ENCODE peak calls at places on chromosome 3, in five cellular contexts. N, Y, V, K and E are unnamed samples.

GRCh38 chr3:52216585-52217408 is 8.6 kb downstream of the TLR9 start:
- DNase-seq in N (peak; percentile 14), Y (peak; percentile 84), V (no peak), K (peak; percentile 36), E (peak; percentile 52)

GRCh38 chr3:12375572-12375971 is 86.7 kb downstream of the PPARG start:
- DNase-seq in N (no peak), Y (no peak), V (no peak), K (no peak), E (no peak)

GRCh38 chr3:64414043-64414442 is 188.8 kb upstream of the PRICKLE2 start:
- DNase-seq in N (no peak), Y (no peak), V (no peak), K (no peak), E (no peak)

GRCh38 chr3:171711461-171711860 is 98.8 kb downstream of the PLD1 start:
- DNase-seq in N (no peak), Y (no peak), V (no peak), K (no peak), E (no peak)

GRCh38 chr3:159726231-159726964 is 262.2 kb upstream of the IL12A start:
- DNase-seq in N (no peak), Y (no peak), V (no peak), K (no peak), E (no peak)

GRCh38 chr3:189502676-189503257 is 128.4 kb upstream of the TP63 start:
- DNase-seq in N (no peak), Y (no peak), V (no peak), K (no peak), E (no peak)

GRCh38 chr3:99969133-99969532 is 145.2 kb downstream of the FILIP1L start:
- DNase-seq in N (no peak), Y (no peak), V (no peak), K (no peak), E (no peak)

GRCh38 chr3:128415773-128416577 is 50.7 kb downstream of the DNAJB8 start:
- DNase-seq in N (no peak), Y (no peak), V (no peak), K (no peak), E (no peak)

GRCh38 chr3:129104051-129104450 is 17.6 kb downstream of the RAB43 start:
- DNase-seq in N (no peak), Y (no peak), V (no peak), K (no peak), E (no peak)

GRCh38 chr3:48410205-48411040 is 19.5 kb downstream of the PLXNB1 start:
- DNase-seq in N (no peak), Y (peak; percentile 14), V (no peak), K (no peak), E (peak; percentile 12)

GRCh38 chr3:153967260-153967659 is 153.9 kb upstream of the ARHGEF26 start:
- DNase-seq in N (no peak), Y (no peak), V (no peak), K (no peak), E (no peak)

GRCh38 chr3:15159501-15160136 is 46.4 kb upstream of the CAPN7 start:
- DNase-seq in N (no peak), Y (no peak), V (no peak), K (no peak), E (no peak)

GRCh38 chr3:48493203-48493501 is 10.8 kb downstream of the SHISA5 start:
- DNase-seq in N (no peak), Y (no peak), V (no peak), K (no peak), E (no peak)

GRCh38 chr3:197155039-197155438 is 125.4 kb upstream of the MELTF start:
- DNase-seq in N (no peak), Y (no peak), V (no peak), K (no peak), E (no peak)

GRCh38 chr3:114902691-114903101 is 244.4 kb downstream of the ZBTB20 start:
- DNase-seq in N (no peak), Y (no peak), V (no peak), K (no peak), E (no peak)

GRCh38 chr3:189685854-189686253 is 54.7 kb downstream of the TP63 start:
- DNase-seq in N (no peak), Y (no peak), V (no peak), K (no peak), E (no peak)

GRCh38 chr3:48140284-48140683 is 47.9 kb downstream of the CDC25A start:
- DNase-seq in N (no peak), Y (no peak), V (no peak), K (no peak), E (no peak)

GRCh38 chr3:169945313-169945712 is 21.3 kb upstream of the SEC62 start:
- DNase-seq in N (no peak), Y (no peak), V (no peak), K (peak; percentile 21), E (peak; percentile 33)

GRCh38 chr3:24110051-24110450 is 165.0 kb downstream of the NR1D2 start:
- DNase-seq in N (no peak), Y (no peak), V (no peak), K (no peak), E (no peak)

GRCh38 chr3:21645121-21645897 is 105.7 kb downstream of the ZNF385D start:
- DNase-seq in N (no peak), Y (peak; percentile 79), V (no peak), K (no peak), E (peak; percentile 57)

GRCh38 chr3:188262913-188263683 is 109.1 kb downstream of the LPP start:
- DNase-seq in N (no peak), Y (peak; percentile 60), V (no peak), K (no peak), E (peak; percentile 60)

GRCh38 chr3:152026033-152026556 is 152.7 kb downstream of the SUCNR1 start:
- DNase-seq in N (peak; percentile 24), Y (no peak), V (no peak), K (no peak), E (no peak)

GRCh38 chr3:163071684-163072083 is 1575.1 kb downstream of the OTOL1 start:
- DNase-seq in N (no peak), Y (no peak), V (no peak), K (no peak), E (no peak)

GRCh38 chr3:27089063-27089462 is 280.1 kb downstream of the NEK10 start:
- DNase-seq in N (no peak), Y (no peak), V (no peak), K (no peak), E (peak; percentile 28)

GRCh38 chr3:183061431-183062172 is 37.7 kb downstream of the MCCC1 start:
- DNase-seq in N (no peak), Y (no peak), V (no peak), K (no peak), E (no peak)

GRCh38 chr3:24367216-24367615 is 127.4 kb downstream of the THRB start:
- DNase-seq in N (no peak), Y (no peak), V (no peak), K (no peak), E (no peak)

GRCh38 chr3:152071924-152072323 is 196.8 kb upstream of the MBNL1 start:
- DNase-seq in N (no peak), Y (no peak), V (no peak), K (no peak), E (no peak)

GRCh38 chr3:124688580-124689454 is 41.4 kb upstream of the UMPS start:
- DNase-seq in N (peak; percentile 93), Y (peak; percentile 69), V (no peak), K (peak; percentile 67), E (peak; percentile 66)

GRCh38 chr3:23942546-23942945 is 2.5 kb upstream of the NR1D2 start:
- DNase-seq in N (no peak), Y (no peak), V (no peak), K (no peak), E (no peak)

GRCh38 chr3:146464005-146464595 is 5.3 kb downstream of the PLSCR2 start:
- DNase-seq in N (no peak), Y (no peak), V (no peak), K (no peak), E (no peak)

GRCh38 chr3:169641167-169641566 is 22.3 kb downstream of the MECOM start:
- DNase-seq in N (no peak), Y (no peak), V (no peak), K (no peak), E (no peak)

GRCh38 chr3:23888617-23889228 is 28.1 kb downstream of the NKIRAS1 start:
- DNase-seq in N (no peak), Y (no peak), V (no peak), K (peak; percentile 71), E (no peak)

GRCh38 chr3:53809267-53809666 is 37.0 kb downstream of the CHDH start:
- DNase-seq in N (no peak), Y (no peak), V (no peak), K (no peak), E (no peak)

GRCh38 chr3:102106421-102107097 is 257.2 kb downstream of the NFKBIZ start:
- DNase-seq in N (no peak), Y (no peak), V (no peak), K (no peak), E (no peak)

GRCh38 chr3:170634663-170635096 is 48.8 kb upstream of the SLC7A14 start:
- DNase-seq in N (no peak), Y (no peak), V (peak; percentile 26), K (no peak), E (no peak)

GRCh38 chr3:55468251-55468650 is 18.9 kb downstream of the WNT5A start:
- DNase-seq in N (no peak), Y (no peak), V (no peak), K (no peak), E (no peak)

GRCh38 chr3:105516972-105517371 is 150.3 kb downstream of the ALCAM start:
- DNase-seq in N (no peak), Y (no peak), V (no peak), K (no peak), E (no peak)
- TF ChIP-seq CTCF in N (no peak), Y (peak; percentile 24), V (no peak), K (no peak), E (no peak)

GRCh38 chr3:81752604-81753003 is 8.8 kb downstream of the GBE1 start:
- DNase-seq in N (no peak), Y (no peak), V (no peak), K (no peak), E (no peak)
- H3K9me3 ChIP-seq in N (peaks cover 14% of the 10 kb centered on the region), Y (peaks cover 10% of the 10 kb centered on the region), V (no peaks in the 10 kb centered on the region), K (no peaks in the 10 kb centered on the region), E (no peaks in the 10 kb centered on the region)

DNA sequence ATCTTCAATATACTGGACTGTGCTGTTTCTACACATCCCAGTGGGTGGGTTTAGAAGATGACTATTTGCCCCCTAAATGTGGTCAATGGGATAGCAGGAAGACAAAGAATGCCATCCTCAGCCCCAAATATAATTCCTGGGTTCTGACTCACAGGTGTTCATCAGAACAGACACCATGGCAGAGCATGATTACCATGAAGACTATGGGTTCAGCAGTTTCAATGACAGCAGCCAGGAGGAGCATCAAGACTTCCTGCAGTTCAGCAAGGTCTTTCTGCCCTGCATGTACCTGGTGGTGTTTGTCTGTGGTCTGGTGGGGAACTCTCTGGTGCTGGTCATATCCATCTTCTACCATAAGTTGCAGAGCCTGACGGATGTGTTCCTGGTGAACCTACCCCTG is 3.0 kb downstream of the CXCR6 start:
- DNase-seq in N (no peak), Y (no peak), V (no peak), K (no peak), E (no peak)
- TF ChIP-seq CTCF in N (no peak), Y (no peak), V (no peak), K (no peak), E (no peak)

DNA sequence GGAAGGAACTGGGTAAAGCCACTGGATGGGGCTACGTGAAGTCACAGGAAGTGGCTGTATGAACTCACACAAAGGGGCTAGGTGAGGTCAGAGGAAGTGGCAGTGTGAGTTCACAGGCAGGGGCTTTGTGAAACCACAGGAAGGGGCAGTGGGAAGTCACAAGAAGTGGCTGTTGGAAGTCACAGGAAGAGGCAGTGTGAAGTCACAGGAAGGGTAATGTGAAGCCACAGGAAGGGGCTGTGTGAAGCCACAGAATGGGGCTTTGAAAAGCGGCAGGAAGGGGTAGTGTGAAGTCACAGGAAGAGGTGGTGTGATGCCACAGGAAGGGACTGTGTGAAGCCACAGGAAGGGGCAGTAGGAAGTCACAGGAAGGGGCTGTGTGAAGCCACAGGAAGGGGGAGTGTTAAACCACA is 34.6 kb downstream of the GASK1A start:
- DNase-seq in N (no peak), Y (no peak), V (no peak), K (no peak), E (no peak)
- H3K9me3 ChIP-seq in N (no peaks in the 10 kb centered on the region), Y (no peaks in the 10 kb centered on the region), V (no peaks in the 10 kb centered on the region), K (no peaks in the 10 kb centered on the region), E (no peaks in the 10 kb centered on the region)